ENCODE peak calls at places on chromosomes 4 and X, in nine cellular contexts. P is iris pigment epithelial cell; D is HAP-1; O is endodermal cell; N is B cell; Q is T-cell; F is tibial nerve; C is activated naive CD8-positive, alpha-beta T cell treated with anti-CD3 and anti-CD28 coated beads, Interleukin-2, amount 10 ng/mL, durations not matched to agents 7 days and 5 days; Z is stimulated activated CD8-positive, alpha-beta memory T cell treated with anti-CD3 and anti-CD28 coated beads, Interleukin-4, amount 100 ng/mL, for 4 hours. G is an unnamed sample.

GRCh38 chrX:9204560-9204959 is 170.6 kb upstream of the FAM9B start:
- DNase-seq in Q (no peak), Z (no peak), C (no peak), P (peak), F (no peak), N (no peak), O (no peak), D (no peak), G (no peak)

GRCh38 chr4:119027815-119028214 is 107.8 kb upstream of the MYOZ2 start:
- DNase-seq in N (no peak), C (no peak), Q (no peak), D (no peak), O (no peak), F (no peak), Z (no peak), P (no peak), G (no peak)

GRCh38 chr4:94523033-94523590 is 71.4 kb downstream of the PDLIM5 start:
- DNase-seq in Q (no peak), N (no peak), F (no peak), O (no peak), P (no peak), C (no peak), Z (no peak), D (peak), G (no peak)

GRCh38 chrX:48938721-48939416 is 18.5 kb downstream of the OTUD5 start:
- DNase-seq in P (no peak), D (no peak), F (no peak), C (peak), N (peak), Q (peak), O (no peak), Z (no peak), G (no peak)

GRCh38 chr4:25310066-25310824 is 2.3 kb upstream of the ZCCHC4 start:
- DNase-seq in Z (no peak), F (no peak), O (no peak), Q (no peak), D (peak), C (no peak), P (no peak), N (no peak), G (no peak)

GRCh38 chrX:46185923-46186810 is 359.1 kb downstream of the ZNF674 start:
- DNase-seq in D (no peak), Z (no peak), F (no peak), Q (no peak), C (no peak), P (no peak), O (no peak), N (no peak), G (no peak)

GRCh38 chr4:10074076-10074766 is 42.4 kb downstream of the WDR1 start:
- DNase-seq in P (no peak), D (no peak), Q (no peak), C (no peak), Z (no peak), F (no peak), O (peak), N (no peak), G (no peak)

GRCh38 chrX:48465336-48465933 is 4.6 kb downstream of the SLC38A5 start:
- DNase-seq in P (peak), O (no peak), D (no peak), Z (no peak), C (no peak), Q (no peak), F (no peak), N (no peak), G (no peak)

GRCh38 chr4:57037982-57038604 is 59.4 kb downstream of the POLR2B start:
- DNase-seq in Z (no peak), F (peak), D (peak), P (no peak), N (no peak), Q (no peak), O (peak), C (peak), G (peak)

GRCh38 chr4:167290684-167291083 is 56.4 kb upstream of the SPOCK3 start:
- DNase-seq in Z (no peak), D (peak), N (no peak), F (no peak), P (peak), O (no peak), Q (no peak), C (no peak), G (no peak)

GRCh38 chrX:153400146-153401132 is 711 bp downstream of the PNMA6E start:
- DNase-seq in C (peak), D (peak), Z (no peak), P (peak), F (no peak), Q (peak), O (peak), N (peak), G (no peak)

GRCh38 chr4:155604718-155605601 is 61.7 kb upstream of the GUCY1A1 start:
- DNase-seq in N (no peak), P (peak), F (no peak), Z (no peak), D (no peak), O (no peak), Q (no peak), C (no peak), G (no peak)

GRCh38 chrX:13742397-13743176 is 8.0 kb downstream of the OFD1 start:
- DNase-seq in Z (no peak), N (peak), F (no peak), O (no peak), C (no peak), D (no peak), P (no peak), Q (peak), G (no peak)

GRCh38 chrX:72107320-72107719 is 24.4 kb downstream of the RTL5 start:
- DNase-seq in F (no peak), P (peak), C (no peak), O (peak), Q (no peak), D (no peak), Z (no peak), N (no peak), G (peak)

GRCh38 chr4:48093949-48094550 is 40.0 kb downstream of the TXK start:
- DNase-seq in F (no peak), D (peak), P (peak), O (peak), N (no peak), C (no peak), Z (no peak), Q (no peak), G (no peak)

GRCh38 chr4:183304067-183304466 is 16.0 kb downstream of the CLDN22 start:
- DNase-seq in Z (no peak), O (no peak), N (no peak), C (no peak), Q (no peak), P (no peak), F (no peak), D (no peak), G (no peak)

GRCh38 chr4:124713213-124713592 is 671 bp upstream of the ANKRD50 start:
- DNase-seq in N (peak), Z (no peak), Q (peak), D (peak), F (peak), P (peak), C (peak), O (peak), G (peak)

GRCh38 chr4:40121515-40121914 is 64.9 kb downstream of the N4BP2 start:
- DNase-seq in Q (no peak), D (no peak), N (no peak), P (peak), Z (no peak), C (no peak), O (no peak), F (no peak), G (no peak)

GRCh38 chrX:153866302-153867019 is 19.5 kb downstream of the L1CAM start:
- DNase-seq in Z (no peak), F (no peak), Q (no peak), C (no peak), N (peak), P (no peak), O (no peak), D (no peak), G (no peak)

GRCh38 chrX:79270401-79270800 is 96.7 kb downstream of the ITM2A start:
- DNase-seq in O (peak), D (peak), P (no peak), C (peak), Z (peak), N (peak), Q (peak), F (no peak), G (peak)

GRCh38 chr4:37604464-37604863 is 81.7 kb downstream of the RELL1 start:
- DNase-seq in N (no peak), D (no peak), P (peak), F (no peak), O (no peak), Z (no peak), Q (no peak), C (no peak), G (no peak)

GRCh38 chr4:69095301-69095731 is 958 bp upstream of the UGT2B7 start:
- DNase-seq in C (no peak), P (peak), N (no peak), Q (no peak), Z (no peak), F (no peak), O (no peak), D (no peak), G (no peak)

GRCh38 chrX:39982927-39983326 is 114.8 kb downstream of the BCOR start:
- DNase-seq in O (no peak), D (no peak), C (no peak), Q (no peak), Z (no peak), F (no peak), N (no peak), P (no peak), G (no peak)

GRCh38 chrX:11557120-11557519 is 108.6 kb downstream of the ARHGAP6 start:
- DNase-seq in Z (no peak), P (peak), Q (no peak), D (no peak), C (no peak), N (no peak), O (no peak), F (no peak), G (no peak)

GRCh38 chr4:127251423-127251822 is 381.3 kb upstream of the INTU start:
- DNase-seq in D (no peak), F (no peak), Z (no peak), O (no peak), N (no peak), Q (no peak), C (no peak), P (peak), G (no peak)

GRCh38 chrX:73562458-73562857 is 539 bp upstream of the CHIC1 start:
- DNase-seq in C (no peak), Q (no peak), N (peak), P (no peak), D (peak), O (no peak), F (no peak), Z (no peak), G (no peak)

GRCh38 chrX:27996132-27996531 is 14.9 kb upstream of the DCAF8L1 start:
- DNase-seq in D (no peak), Q (no peak), P (no peak), C (no peak), O (no peak), N (no peak), Z (no peak), F (no peak), G (no peak)

GRCh38 chrX:110691446-110691845 is 104.2 kb downstream of the CHRDL1 start:
- DNase-seq in D (no peak), F (no peak), C (no peak), N (no peak), Q (no peak), O (no peak), Z (no peak), P (peak), G (no peak)

G was measured in lower leg skin.